ENCODE peak calls at places on chromosomes 1 and 21, in five cellular contexts. M, A, Q, V and F are unnamed samples.

GRCh38 chr1:201766117-201766863 is 62.7 kb upstream of the IPO9 start:
- DNase-seq in M (no peak), A (no peak), Q (no peak), V (no peak), F (peak)

GRCh38 chr1:194268839-194269238 is 1082.4 kb upstream of the B3GALT2 start:
- DNase-seq in M (no peak), A (no peak), Q (no peak), V (no peak), F (no peak)

GRCh38 chr1:170410391-170411146 is 121.4 kb upstream of the GORAB start:
- DNase-seq in M (no peak), A (no peak), Q (no peak), V (no peak), F (no peak)

GRCh38 chr1:47681735-47682134 is 243.9 kb downstream of the FOXD2 start:
- DNase-seq in M (no peak), A (no peak), Q (no peak), V (no peak), F (no peak)

GRCh38 chr21:20311388-20311787 is 686.8 kb upstream of the NCAM2 start:
- DNase-seq in M (no peak), A (no peak), Q (no peak), V (no peak), F (peak)

GRCh38 chr21:44418108-44418875 is 37.0 kb upstream of the LRRC3 start:
- DNase-seq in M (no peak), A (no peak), Q (no peak), V (no peak), F (no peak)

GRCh38 chr1:161021959-161022332 is 994 bp upstream of the F11R start:
- DNase-seq in M (no peak), A (peak), Q (no peak), V (no peak), F (no peak)

GRCh38 chr21:38917045-38917774 is 111.5 kb downstream of the ETS2 start:
- DNase-seq in M (no peak), A (no peak), Q (no peak), V (no peak), F (no peak)

GRCh38 chr1:108893141-108893530 is 16.4 kb downstream of the GPSM2 start:
- DNase-seq in M (no peak), A (no peak), Q (no peak), V (no peak), F (no peak)

GRCh38 chr1:216462061-216462775 is 39.0 kb upstream of the USH2A start:
- DNase-seq in M (no peak), A (peak), Q (no peak), V (no peak), F (no peak)

GRCh38 chr1:115829023-115829674 is 11.8 kb downstream of the NHLH2 start:
- DNase-seq in M (no peak), A (peak), Q (no peak), V (peak), F (peak)

GRCh38 chr1:232911027-232911599 is 39.3 kb upstream of the NTPCR start:
- DNase-seq in M (no peak), A (no peak), Q (no peak), V (no peak), F (no peak)

GRCh38 chr1:25487628-25488027 is 55.8 kb upstream of the LDLRAP1 start:
- DNase-seq in M (no peak), A (no peak), Q (no peak), V (peak), F (peak)

GRCh38 chr1:30427545-30427944 is 295.8 kb downstream of the MATN1 start:
- DNase-seq in M (no peak), A (no peak), Q (no peak), V (no peak), F (no peak)

GRCh38 chr1:57422271-57423134 is 1.4 kb downstream of the DAB1 start:
- DNase-seq in M (no peak), A (no peak), Q (no peak), V (no peak), F (no peak)

GRCh38 chr1:41455479-41456271 is 28.8 kb downstream of the EDN2 start:
- DNase-seq in M (no peak), A (no peak), Q (no peak), V (no peak), F (no peak)

GRCh38 chr1:234926574-234927311 is 201.9 kb downstream of the TOMM20 start:
- DNase-seq in M (peak), A (no peak), Q (peak), V (no peak), F (no peak)

GRCh38 chr1:212630159-212630900 is 21.8 kb downstream of the ATF3 start:
- DNase-seq in M (peak), A (peak), Q (no peak), V (peak), F (peak)

GRCh38 chr1:11985851-11986250 is 5.6 kb downstream of the MFN2 start:
- DNase-seq in M (no peak), A (no peak), Q (no peak), V (no peak), F (peak)

GRCh38 chr1:35577071-35577998 is 4.2 kb downstream of the TFAP2E start:
- DNase-seq in M (peak), A (no peak), Q (peak), V (no peak), F (peak)

GRCh38 chr1:90710579-90711536 is 6.2 kb downstream of the BARHL2 start:
- DNase-seq in M (no peak), A (no peak), Q (no peak), V (no peak), F (no peak)

GRCh38 chr1:31398246-31398645 is 14.8 kb upstream of the SERINC2 start:
- DNase-seq in M (no peak), A (no peak), Q (no peak), V (no peak), F (no peak)

GRCh38 chr1:200334661-200335256 is 75.1 kb downstream of the ZNF281 start:
- DNase-seq in M (no peak), A (no peak), Q (no peak), V (no peak), F (no peak)

GRCh38 chr1:202009326-202010031 is 908 bp upstream of the ELF3 start:
- DNase-seq in M (peak), A (peak), Q (peak), V (peak), F (peak)

GRCh38 chr1:66302810-66303209 is 231.1 kb upstream of the SGIP1 start:
- DNase-seq in M (no peak), A (peak), Q (no peak), V (no peak), F (peak)

GRCh38 chr21:42039470-42039901 is 29.3 kb upstream of the ZBTB21 start:
- DNase-seq in M (no peak), A (no peak), Q (no peak), V (no peak), F (no peak)

GRCh38 chr1:205530116-205530515 is 25.6 kb downstream of the CDK18 start:
- DNase-seq in M (no peak), A (no peak), Q (no peak), V (peak), F (no peak)

GRCh38 chr1:205526431-205526830 is 22.0 kb downstream of the CDK18 start:
- DNase-seq in M (no peak), A (no peak), Q (no peak), V (no peak), F (no peak)

GRCh38 chr1:205528887-205529825 is 24.7 kb downstream of the CDK18 start:
- DNase-seq in M (peak), A (peak), Q (no peak), V (peak), F (peak)

GRCh38 chr1:205528446-205528886 is 24.0 kb downstream of the CDK18 start:
- DNase-seq in M (no peak), A (no peak), Q (no peak), V (no peak), F (no peak)

DNA sequence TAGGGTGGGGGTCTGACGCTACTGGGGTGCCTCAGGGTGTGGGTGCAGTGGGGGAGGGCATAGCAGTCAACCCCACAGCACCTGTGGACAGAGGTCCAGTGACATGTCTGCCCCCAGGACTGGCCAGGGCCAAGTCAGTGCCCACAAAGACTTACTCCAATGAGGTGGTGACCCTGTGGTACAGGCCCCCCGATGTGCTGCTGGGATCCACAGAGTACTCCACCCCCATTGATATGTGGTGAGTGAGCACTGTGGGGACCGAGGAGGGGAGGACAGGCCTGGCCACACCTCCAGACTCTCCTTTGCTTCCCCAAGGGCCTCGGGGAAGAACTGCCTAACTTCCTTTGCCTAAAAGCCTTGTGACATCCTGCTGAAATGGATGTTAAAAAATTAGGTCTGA is 23.5 kb downstream of the CDK18 start:
- DNase-seq in M (no peak), A (no peak), Q (no peak), V (no peak), F (no peak)
- TF ChIP-seq MYC in M (no peak), A (no peak), Q (no peak), V (no peak), F (no peak)

DNA sequence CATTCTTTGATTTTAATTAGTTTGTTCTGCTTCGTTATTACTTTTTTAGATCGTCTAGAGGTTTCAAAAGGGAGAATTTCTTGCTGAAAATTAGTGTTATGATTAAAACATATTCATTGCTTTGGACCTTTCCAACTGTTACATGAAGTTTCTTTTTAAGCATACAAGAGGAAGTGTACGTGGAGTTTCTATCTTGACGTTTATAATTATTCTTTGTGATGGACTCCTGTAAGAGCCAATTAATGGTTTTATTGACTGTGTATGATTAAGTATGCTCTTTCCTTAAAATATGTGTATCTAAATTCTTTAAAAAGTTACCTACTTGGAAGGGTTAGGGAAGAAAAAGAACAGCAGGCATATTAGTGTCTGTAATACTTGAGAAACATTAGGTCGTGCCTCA is 37.8 kb downstream of the SPEN start:
- DNase-seq in M (no peak), A (no peak), Q (no peak), V (no peak), F (no peak)
- TF ChIP-seq POLR2A in M (no peak), A (no peak), Q (no peak), V (no peak), F (no peak)

DNA sequence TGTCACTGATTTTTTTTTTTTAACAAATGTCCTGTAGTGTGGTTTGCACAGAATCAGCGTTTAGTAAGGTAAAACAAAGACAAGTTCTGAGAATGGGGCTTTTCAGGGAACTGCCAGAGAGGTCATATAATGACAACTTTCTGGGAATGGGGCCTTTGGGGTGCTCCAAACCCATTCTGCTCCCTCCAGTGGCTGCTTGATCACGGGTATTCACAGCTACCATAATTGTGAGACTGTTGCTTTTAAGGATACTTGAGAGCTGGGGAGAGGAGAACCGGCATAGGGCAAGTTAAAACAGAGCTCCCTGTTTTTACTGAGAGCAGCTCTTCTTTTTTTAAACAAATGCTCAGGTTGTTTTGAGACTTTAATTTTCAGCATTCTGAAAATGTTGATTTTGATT is 48.2 kb downstream of the CYP2J2 start:
- DNase-seq in M (no peak), A (no peak), Q (no peak), V (no peak), F (no peak)
- TF ChIP-seq CTCF in M (no peak), A (no peak), Q (no peak), V (no peak), F (no peak)

DNA sequence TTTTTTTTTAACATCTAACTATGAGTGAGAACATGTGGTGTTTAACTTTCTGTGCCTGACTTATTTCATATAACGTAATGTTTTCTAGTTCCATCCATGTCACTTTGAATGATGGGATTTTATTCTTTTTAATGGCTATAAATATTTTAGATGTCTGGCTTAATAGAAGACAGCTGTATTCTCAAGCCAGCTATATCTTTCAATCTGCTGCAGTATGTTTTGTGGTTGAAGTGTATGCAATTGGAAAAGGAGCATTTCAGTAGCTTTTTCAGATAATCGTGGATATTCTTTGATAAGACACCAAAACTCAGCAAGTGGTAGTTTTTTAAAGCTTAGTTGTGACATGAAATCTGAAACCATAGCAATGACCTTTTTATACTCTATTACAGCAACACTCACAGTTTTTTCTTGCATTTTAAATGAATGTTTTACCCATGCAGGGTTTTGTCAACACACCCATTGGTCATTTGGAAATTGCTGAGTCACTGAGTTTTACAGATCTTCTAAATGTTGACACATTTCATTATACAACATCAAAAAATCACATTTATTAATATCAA is 5.7 kb upstream of the SVBP start:
- DNase-seq in M (no peak), A (peak), Q (no peak), V (no peak), F (peak)
- TF ChIP-seq MYC in M (no peak), A (no peak), Q (no peak), V (no peak), F (no peak)

GRCh38 chr1:110034451-110035235 is at the start of gene STRIP1:
- DNase-seq in M (peak), A (peak), Q (peak), V (peak), F (peak)
- TF ChIP-seq POLR2A in M (peak), A (peak), Q (peak), V (peak), F (peak)

GRCh38 chr1:23421343-23421742 is 3.2 kb downstream of the TCEA3 start:
- DNase-seq in M (no peak), A (no peak), Q (no peak), V (no peak), F (no peak)

GRCh38 chr1:23422313-23422877 is 2.2 kb downstream of the TCEA3 start:
- DNase-seq in M (peak), A (no peak), Q (no peak), V (peak), F (peak)

GRCh38 chr1:23420778-23421177 is 3.8 kb downstream of the TCEA3 start:
- DNase-seq in M (no peak), A (no peak), Q (no peak), V (no peak), F (no peak)

GRCh38 chr1:23422955-23423354 is 1.6 kb downstream of the TCEA3 start:
- DNase-seq in M (no peak), A (no peak), Q (no peak), V (no peak), F (no peak)

GRCh38 chr1:23421752-23422312 is 2.7 kb downstream of the TCEA3 start:
- DNase-seq in M (no peak), A (no peak), Q (no peak), V (peak), F (peak)
- TF ChIP-seq CTCF in M (no peak), A (no peak), Q (no peak), V (peak), F (no peak)

GRCh38 chr1:198232407-198232806 is 75.6 kb downstream of the NEK7 start:
- DNase-seq in M (no peak), A (no peak), Q (no peak), V (no peak), F (no peak)

GRCh38 chr1:198231776-198232175 is 75.0 kb downstream of the NEK7 start:
- DNase-seq in M (no peak), A (no peak), Q (no peak), V (no peak), F (no peak)

GRCh38 chr1:198228925-198229324 is 72.1 kb downstream of the NEK7 start:
- DNase-seq in M (no peak), A (no peak), Q (no peak), V (no peak), F (no peak)

GRCh38 chr1:198234511-198235251 is 77.9 kb downstream of the NEK7 start:
- DNase-seq in M (peak), A (no peak), Q (no peak), V (no peak), F (no peak)

GRCh38 chr1:198232940-198233675 is 76.3 kb downstream of the NEK7 start:
- DNase-seq in M (no peak), A (no peak), Q (no peak), V (no peak), F (no peak)
- TF ChIP-seq MYC in M (no peak), A (no peak), Q (no peak), V (no peak), F (no peak)

GRCh38 chr1:227563319-227564201 is at the start of gene ZNF678:
- DNase-seq in M (peak), A (peak), Q (peak), V (peak), F (peak)
- TF ChIP-seq POLR2A in M (peak), A (peak), Q (peak), V (peak), F (peak)

DNA sequence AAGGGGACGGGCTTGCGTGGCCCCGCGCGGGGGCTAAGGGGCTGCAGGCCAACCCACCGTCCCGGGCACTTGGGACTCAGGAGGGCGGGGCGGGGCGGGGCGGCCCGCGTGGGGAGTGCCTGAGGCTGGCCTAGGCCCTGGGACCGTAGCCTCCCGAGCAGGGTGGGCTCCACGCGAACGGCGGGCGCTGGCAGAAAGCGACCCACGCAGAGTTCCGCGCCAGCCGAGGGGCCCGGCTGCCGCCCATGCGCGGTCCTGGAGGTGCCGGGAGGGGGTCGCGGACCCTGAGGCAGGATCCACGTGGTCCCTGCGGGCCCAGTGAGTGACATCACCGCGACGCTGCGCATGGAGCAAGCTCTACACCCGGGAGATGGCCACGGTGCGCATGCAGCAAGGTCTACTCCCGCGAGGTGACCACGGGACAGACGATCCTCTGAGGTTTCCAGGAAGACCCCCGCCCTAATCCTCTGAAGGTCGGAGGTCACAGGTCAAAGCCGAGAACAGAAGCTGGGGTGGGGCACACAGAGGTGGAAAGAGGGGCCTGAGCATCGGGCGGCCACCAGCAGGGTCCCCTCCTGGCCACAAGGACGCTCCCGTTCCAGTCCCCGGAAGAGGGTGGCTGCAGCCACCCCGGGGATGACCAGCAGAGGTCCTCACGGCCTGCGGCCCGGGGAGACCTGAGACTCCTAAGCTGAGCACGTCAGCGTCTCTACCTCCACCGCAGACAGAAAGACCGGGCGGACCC is 13.5 kb upstream of the SLC19A1 start:
- DNase-seq in M (peak), A (peak), Q (peak), V (peak), F (peak)
- TF ChIP-seq CTCF in M (peak), A (peak), Q (peak), V (peak), F (peak)